ENCODE peak calls at places on chromosomes 5 and 9, in seven cellular contexts. E is HepG2, A is GM12878, W is SK-N-SH, R is HCT116, I is K562, J is H1. G is an unnamed sample.
A peak's percentile ranks its signal among the peaks of the same experiment; 100 is the strongest.

GRCh38 chr5:56012281-56012963 is 17.7 kb upstream of the IL6ST start:
- DNase-seq in E (peak; percentile 90), A (no peak), W (no peak), R (no peak), I (no peak), J (no peak), G (no peak)

GRCh38 chr5:33316773-33317172 is 124.0 kb upstream of the TARS1 start:
- DNase-seq in E (no peak), A (no peak), W (no peak), R (no peak), I (no peak), J (no peak), G (no peak)

GRCh38 chr5:75616961-75617660 is 5.9 kb downstream of the ANKDD1B start:
- DNase-seq in E (no peak), A (no peak), W (no peak), R (no peak), I (peak; percentile 62), J (no peak), G (no peak)

GRCh38 chr5:82107277-82107676 is 135.5 kb downstream of the ATG10 start:
- DNase-seq in E (no peak), A (no peak), W (no peak), R (no peak), I (peak; percentile 21), J (no peak), G (peak; percentile 44)

GRCh38 chr9:82457959-82458358 is 469.4 kb downstream of the SPATA31D1 start:
- DNase-seq in E (no peak), A (no peak), W (no peak), R (no peak), I (no peak), J (no peak), G (no peak)

GRCh38 chr9:16236326-16236725 is 634.1 kb downstream of the BNC2 start:
- DNase-seq in E (no peak), A (no peak), W (no peak), R (no peak), I (no peak), J (no peak), G (no peak)

GRCh38 chr9:109499631-109500120 is 1.6 kb upstream of the PTPN3 start:
- DNase-seq in E (peak; percentile 45), A (no peak), W (peak; percentile 81), R (no peak), I (no peak), J (peak; percentile 80), G (peak; percentile 82)

GRCh38 chr5:81249240-81249639 is 16.1 kb downstream of the CKMT2 start:
- DNase-seq in E (no peak), A (no peak), W (no peak), R (no peak), I (no peak), J (no peak), G (no peak)

GRCh38 chr5:72194846-72195245 is 87.6 kb downstream of the MAP1B start:
- DNase-seq in E (no peak), A (peak; percentile 72), W (no peak), R (no peak), I (no peak), J (no peak), G (no peak)
- TF ChIP-seq JUND in E (no peak), A (no peak), W (no peak), R (no peak), I (no peak), J (no peak), G (no peak)

DNA sequence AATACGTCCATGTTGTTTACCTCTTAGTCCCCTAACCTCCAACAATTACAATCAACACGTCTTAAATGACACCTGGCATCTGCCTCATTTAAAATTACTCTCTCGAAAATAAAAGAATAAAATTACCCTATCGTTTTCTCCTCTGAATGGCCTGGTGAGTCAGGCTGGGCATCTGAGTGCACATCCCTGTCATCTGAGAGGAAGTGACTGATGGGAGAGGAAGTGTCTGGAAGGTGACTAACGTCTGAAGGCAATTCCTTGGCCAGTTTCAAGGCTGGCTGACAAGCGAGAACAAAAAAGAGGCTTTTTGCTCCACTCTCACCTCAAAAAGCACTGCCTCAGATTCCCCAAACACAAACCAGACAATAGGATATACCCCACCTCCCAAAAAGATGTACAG is 57.7 kb downstream of the MAPKAP1 start:
- DNase-seq in E (no peak), A (no peak), W (no peak), R (peak; percentile 74), I (no peak), J (no peak), G (no peak)
- TF ChIP-seq JUND in E (no peak), A (no peak), W (peak; percentile 96), R (peak; percentile 91), I (no peak), J (no peak), G (no peak)

GRCh38 chr5:51500-51823 is 40.5 kb upstream of the PLEKHG4B start:
- DNase-seq in E (no peak), A (no peak), W (no peak), R (no peak), I (no peak), J (no peak), G (no peak)

GRCh38 chr5:53381-54174 is 38.4 kb upstream of the PLEKHG4B start:
- DNase-seq in E (no peak), A (no peak), W (peak; percentile 82), R (no peak), I (peak; percentile 48), J (peak; percentile 94), G (peak; percentile 89)

GRCh38 chr5:54876-55569 is 36.9 kb upstream of the PLEKHG4B start:
- DNase-seq in E (no peak), A (no peak), W (no peak), R (no peak), I (no peak), J (no peak), G (no peak)

GRCh38 chr5:54175-54730 is 37.7 kb upstream of the PLEKHG4B start:
- DNase-seq in E (no peak), A (no peak), W (no peak), R (no peak), I (no peak), J (no peak), G (no peak)

GRCh38 chr5:56561-57290 is 35.2 kb upstream of the PLEKHG4B start:
- DNase-seq in E (no peak), A (no peak), W (no peak), R (no peak), I (peak; percentile 67), J (peak; percentile 79), G (peak; percentile 75)
- TF ChIP-seq JUND in E (no peak), A (no peak), W (no peak), R (no peak), I (peak; percentile 44), J (no peak), G (no peak)

GRCh38 chr5:72848474-72849428 is 32.3 kb downstream of the TNPO1 start:
- DNase-seq in E (peak; percentile 12), A (peak; percentile 40), W (peak; percentile 90), R (no peak), I (peak; percentile 67), J (peak; percentile 54), G (peak; percentile 28)
- TF ChIP-seq JUND in E (no peak), A (no peak), W (no peak), R (no peak), I (no peak), J (no peak), G (no peak)

GRCh38 chr5:174094857-174095606 is 49.5 kb downstream of the NSG2 start:
- DNase-seq in E (no peak), A (peak; percentile 33), W (no peak), R (no peak), I (no peak), J (no peak), G (no peak)

GRCh38 chr5:174087783-174088182 is 42.3 kb downstream of the NSG2 start:
- DNase-seq in E (no peak), A (no peak), W (no peak), R (no peak), I (no peak), J (no peak), G (no peak)

GRCh38 chr5:174090147-174090546 is 44.6 kb downstream of the NSG2 start:
- DNase-seq in E (no peak), A (no peak), W (no peak), R (no peak), I (no peak), J (no peak), G (no peak)

GRCh38 chr5:174093132-174093531 is 47.6 kb downstream of the NSG2 start:
- DNase-seq in E (no peak), A (no peak), W (no peak), R (no peak), I (no peak), J (no peak), G (no peak)

GRCh38 chr5:174091006-174091578 is 45.6 kb downstream of the NSG2 start:
- DNase-seq in E (no peak), A (no peak), W (no peak), R (no peak), I (no peak), J (no peak), G (no peak)
- TF ChIP-seq JUND in E (no peak), A (no peak), W (no peak), R (no peak), I (no peak), J (no peak), G (no peak)

DNA sequence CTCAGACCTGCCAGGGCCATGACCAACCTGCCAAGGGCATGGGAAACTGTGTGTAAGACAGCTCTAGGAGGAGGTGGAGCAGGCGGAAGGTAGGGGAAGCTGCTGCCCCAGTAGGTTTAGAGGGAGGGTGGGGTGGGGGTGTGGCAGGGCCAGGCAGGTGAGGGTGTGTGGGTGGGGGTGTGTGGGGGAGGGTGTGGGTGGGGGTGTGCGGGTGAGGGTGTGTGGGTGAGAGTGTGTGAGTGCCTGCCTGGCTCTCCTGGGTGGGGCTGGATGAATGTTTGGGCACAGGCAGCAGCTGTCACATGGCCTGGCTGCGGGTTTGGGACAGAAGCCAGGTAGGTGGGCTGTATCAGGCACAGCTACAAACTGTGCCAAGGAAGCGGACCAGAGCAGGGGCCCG is 8.8 kb upstream of the N4BP3 start:
- DNase-seq in E (no peak), A (no peak), W (no peak), R (no peak), I (no peak), J (no peak), G (no peak)
- TF ChIP-seq JUND in E (no peak), A (no peak), W (no peak), R (no peak), I (no peak), J (no peak), G (no peak)

DNA sequence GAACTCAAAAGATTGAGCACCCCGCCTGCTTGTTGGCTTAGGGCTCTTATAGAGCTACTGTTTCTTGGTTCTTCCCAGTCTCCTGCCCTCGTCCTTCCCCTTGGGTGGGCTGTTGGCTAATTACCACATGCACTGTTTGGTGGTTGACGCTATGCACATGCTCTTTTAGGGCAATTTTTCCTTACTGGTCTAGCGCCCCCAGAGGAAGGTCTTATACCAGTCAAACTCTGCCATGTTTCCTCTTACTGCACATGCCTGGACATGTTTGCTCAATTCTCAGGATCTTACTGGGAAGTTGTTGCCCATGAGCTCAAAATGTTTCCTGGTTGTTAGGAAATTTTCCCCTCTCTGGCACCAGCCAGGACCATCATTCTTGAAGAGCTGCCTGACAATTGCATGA is 101.9 kb downstream of the SLC28A3 start:
- DNase-seq in E (peak; percentile 7), A (no peak), W (no peak), R (peak; percentile 42), I (peak; percentile 22), J (peak; percentile 48), G (no peak)
- TF ChIP-seq JUND in E (no peak), A (no peak), W (no peak), R (no peak), I (no peak), J (no peak), G (no peak)

GRCh38 chr5:5141625-5142527 is 1.7 kb downstream of the ADAMTS16 start:
- DNase-seq in E (peak; percentile 55), A (no peak), W (peak; percentile 53), R (peak; percentile 45), I (peak; percentile 78), J (no peak), G (peak; percentile 75)
- TF ChIP-seq JUND in E (no peak), A (no peak), W (no peak), R (no peak), I (no peak), J (no peak), G (no peak)

GRCh38 chr9:69379250-69379982 is 54.4 kb downstream of the ENTREP1 start:
- DNase-seq in E (no peak), A (no peak), W (no peak), R (no peak), I (no peak), J (no peak), G (no peak)
- TF ChIP-seq JUND in E (no peak), A (no peak), W (peak; percentile 9), R (no peak), I (no peak), J (no peak), G (no peak)

G was measured in T47D.